ENCODE peak calls at places on chromosomes 1 and 21, in seven cellular contexts. One of them, this sample, is unnamed.

GRCh38 chr21:26115899-26116298 is 54.7 kb downstream of the APP start:
- DNase-seq in kidney tubule cell: no peak
- DNase-seq in stimulated activated naive B cell treated with anti-CD40 and anti-IgM and Interleukin-4, amounts not matched to agents 10 μg/mL and 1 μg/mL and 100 μg/mL, for 72 hours: no peak
- DNase-seq in CMK: no peak
- DNase-seq in substantia nigra: no peak
- DNase-seq in lung microvascular endothelial cell: peak; percentile 80
- DNase-seq in activated CD4-positive, alpha-beta T cell treated with anti-CD3 and anti-CD28 coated beads, Interleukin-2, amount 50 U/mL, for 4 hours: no peak
- DNase-seq in this sample: no peak

GRCh38 chr1:241842565-241842964 is 5.4 kb upstream of the EXO1 start:
- DNase-seq in kidney tubule cell: peak; percentile 69
- DNase-seq in stimulated activated naive B cell treated with anti-CD40 and anti-IgM and Interleukin-4, amounts not matched to agents 10 μg/mL and 1 μg/mL and 100 μg/mL, for 72 hours: no peak
- DNase-seq in CMK: no peak
- DNase-seq in substantia nigra: no peak
- DNase-seq in lung microvascular endothelial cell: no peak
- DNase-seq in activated CD4-positive, alpha-beta T cell treated with anti-CD3 and anti-CD28 coated beads, Interleukin-2, amount 50 U/mL, for 4 hours: no peak
- DNase-seq in this sample: no peak

GRCh38 chr1:17109897-17110554 is 9.2 kb downstream of the PADI2 start:
- DNase-seq in kidney tubule cell: no peak
- DNase-seq in stimulated activated naive B cell treated with anti-CD40 and anti-IgM and Interleukin-4, amounts not matched to agents 10 μg/mL and 1 μg/mL and 100 μg/mL, for 72 hours: no peak
- DNase-seq in CMK: no peak
- DNase-seq in substantia nigra: peak; percentile 89
- DNase-seq in lung microvascular endothelial cell: no peak
- DNase-seq in activated CD4-positive, alpha-beta T cell treated with anti-CD3 and anti-CD28 coated beads, Interleukin-2, amount 50 U/mL, for 4 hours: no peak
- DNase-seq in this sample: no peak

GRCh38 chr1:157119448-157119847 is 18.7 kb downstream of the ETV3 start:
- DNase-seq in kidney tubule cell: no peak
- DNase-seq in stimulated activated naive B cell treated with anti-CD40 and anti-IgM and Interleukin-4, amounts not matched to agents 10 μg/mL and 1 μg/mL and 100 μg/mL, for 72 hours: no peak
- DNase-seq in CMK: no peak
- DNase-seq in substantia nigra: no peak
- DNase-seq in lung microvascular endothelial cell: no peak
- DNase-seq in activated CD4-positive, alpha-beta T cell treated with anti-CD3 and anti-CD28 coated beads, Interleukin-2, amount 50 U/mL, for 4 hours: no peak
- DNase-seq in this sample: no peak

GRCh38 chr1:22048351-22049192 is 3.9 kb upstream of the CDC42 start:
- DNase-seq in kidney tubule cell: peak; percentile 64
- DNase-seq in stimulated activated naive B cell treated with anti-CD40 and anti-IgM and Interleukin-4, amounts not matched to agents 10 μg/mL and 1 μg/mL and 100 μg/mL, for 72 hours: peak; percentile 54
- DNase-seq in CMK: no peak
- DNase-seq in substantia nigra: no peak
- DNase-seq in lung microvascular endothelial cell: no peak
- DNase-seq in activated CD4-positive, alpha-beta T cell treated with anti-CD3 and anti-CD28 coated beads, Interleukin-2, amount 50 U/mL, for 4 hours: peak; percentile 19
- DNase-seq in this sample: no peak

GRCh38 chr1:53112271-53112774 is 30.1 kb downstream of the SLC1A7 start:
- DNase-seq in kidney tubule cell: peak; percentile 82
- DNase-seq in stimulated activated naive B cell treated with anti-CD40 and anti-IgM and Interleukin-4, amounts not matched to agents 10 μg/mL and 1 μg/mL and 100 μg/mL, for 72 hours: no peak
- DNase-seq in CMK: no peak
- DNase-seq in substantia nigra: no peak
- DNase-seq in lung microvascular endothelial cell: peak; percentile 26
- DNase-seq in activated CD4-positive, alpha-beta T cell treated with anti-CD3 and anti-CD28 coated beads, Interleukin-2, amount 50 U/mL, for 4 hours: no peak
- DNase-seq in this sample: no peak

GRCh38 chr1:108316545-108316944 is 72.7 kb upstream of the NBPF4 start:
- DNase-seq in kidney tubule cell: peak; percentile 21
- DNase-seq in stimulated activated naive B cell treated with anti-CD40 and anti-IgM and Interleukin-4, amounts not matched to agents 10 μg/mL and 1 μg/mL and 100 μg/mL, for 72 hours: no peak
- DNase-seq in CMK: no peak
- DNase-seq in substantia nigra: no peak
- DNase-seq in lung microvascular endothelial cell: peak; percentile 7
- DNase-seq in activated CD4-positive, alpha-beta T cell treated with anti-CD3 and anti-CD28 coated beads, Interleukin-2, amount 50 U/mL, for 4 hours: no peak
- DNase-seq in this sample: no peak

GRCh38 chr1:5938068-5938740 is 54.0 kb downstream of the NPHP4 start:
- DNase-seq in kidney tubule cell: peak; percentile 9
- DNase-seq in stimulated activated naive B cell treated with anti-CD40 and anti-IgM and Interleukin-4, amounts not matched to agents 10 μg/mL and 1 μg/mL and 100 μg/mL, for 72 hours: no peak
- DNase-seq in CMK: no peak
- DNase-seq in substantia nigra: no peak
- DNase-seq in lung microvascular endothelial cell: no peak
- DNase-seq in activated CD4-positive, alpha-beta T cell treated with anti-CD3 and anti-CD28 coated beads, Interleukin-2, amount 50 U/mL, for 4 hours: no peak
- DNase-seq in this sample: no peak

GRCh38 chr1:172637522-172637921 is 21.4 kb upstream of the FASLG start:
- DNase-seq in kidney tubule cell: peak; percentile 97
- DNase-seq in stimulated activated naive B cell treated with anti-CD40 and anti-IgM and Interleukin-4, amounts not matched to agents 10 μg/mL and 1 μg/mL and 100 μg/mL, for 72 hours: no peak
- DNase-seq in CMK: no peak
- DNase-seq in substantia nigra: no peak
- DNase-seq in lung microvascular endothelial cell: peak; percentile 64
- DNase-seq in activated CD4-positive, alpha-beta T cell treated with anti-CD3 and anti-CD28 coated beads, Interleukin-2, amount 50 U/mL, for 4 hours: peak; percentile 50
- DNase-seq in this sample: peak; percentile 33

GRCh38 chr1:147078606-147079399 is 93.5 kb downstream of the PRKAB2 start:
- DNase-seq in kidney tubule cell: no peak
- DNase-seq in stimulated activated naive B cell treated with anti-CD40 and anti-IgM and Interleukin-4, amounts not matched to agents 10 μg/mL and 1 μg/mL and 100 μg/mL, for 72 hours: no peak
- DNase-seq in CMK: no peak
- DNase-seq in substantia nigra: no peak
- DNase-seq in lung microvascular endothelial cell: no peak
- DNase-seq in activated CD4-positive, alpha-beta T cell treated with anti-CD3 and anti-CD28 coated beads, Interleukin-2, amount 50 U/mL, for 4 hours: no peak
- DNase-seq in this sample: no peak

GRCh38 chr1:177969825-177970371 is at the start of gene SEC16B:
- DNase-seq in kidney tubule cell: peak; percentile 80
- DNase-seq in stimulated activated naive B cell treated with anti-CD40 and anti-IgM and Interleukin-4, amounts not matched to agents 10 μg/mL and 1 μg/mL and 100 μg/mL, for 72 hours: no peak
- DNase-seq in CMK: no peak
- DNase-seq in substantia nigra: no peak
- DNase-seq in lung microvascular endothelial cell: no peak
- DNase-seq in activated CD4-positive, alpha-beta T cell treated with anti-CD3 and anti-CD28 coated beads, Interleukin-2, amount 50 U/mL, for 4 hours: no peak
- DNase-seq in this sample: no peak

GRCh38 chr1:26291433-26291832 is 11.5 kb downstream of the SH3BGRL3 start:
- DNase-seq in kidney tubule cell: no peak
- DNase-seq in stimulated activated naive B cell treated with anti-CD40 and anti-IgM and Interleukin-4, amounts not matched to agents 10 μg/mL and 1 μg/mL and 100 μg/mL, for 72 hours: no peak
- DNase-seq in CMK: no peak
- DNase-seq in substantia nigra: no peak
- DNase-seq in lung microvascular endothelial cell: no peak
- DNase-seq in activated CD4-positive, alpha-beta T cell treated with anti-CD3 and anti-CD28 coated beads, Interleukin-2, amount 50 U/mL, for 4 hours: no peak
- DNase-seq in this sample: no peak

GRCh38 chr1:221347706-221348105 is 394.2 kb downstream of the DUSP10 start:
- DNase-seq in kidney tubule cell: peak; percentile 8
- DNase-seq in stimulated activated naive B cell treated with anti-CD40 and anti-IgM and Interleukin-4, amounts not matched to agents 10 μg/mL and 1 μg/mL and 100 μg/mL, for 72 hours: no peak
- DNase-seq in CMK: no peak
- DNase-seq in substantia nigra: no peak
- DNase-seq in lung microvascular endothelial cell: no peak
- DNase-seq in activated CD4-positive, alpha-beta T cell treated with anti-CD3 and anti-CD28 coated beads, Interleukin-2, amount 50 U/mL, for 4 hours: no peak
- DNase-seq in this sample: no peak

GRCh38 chr1:168970945-168971799 is 135.3 kb upstream of the ATP1B1 start:
- DNase-seq in kidney tubule cell: no peak
- DNase-seq in stimulated activated naive B cell treated with anti-CD40 and anti-IgM and Interleukin-4, amounts not matched to agents 10 μg/mL and 1 μg/mL and 100 μg/mL, for 72 hours: no peak
- DNase-seq in CMK: no peak
- DNase-seq in substantia nigra: no peak
- DNase-seq in lung microvascular endothelial cell: no peak
- DNase-seq in activated CD4-positive, alpha-beta T cell treated with anti-CD3 and anti-CD28 coated beads, Interleukin-2, amount 50 U/mL, for 4 hours: no peak
- DNase-seq in this sample: no peak

GRCh38 chr1:180352588-180352987 is 122.5 kb downstream of the LHX4 start:
- DNase-seq in kidney tubule cell: no peak
- DNase-seq in stimulated activated naive B cell treated with anti-CD40 and anti-IgM and Interleukin-4, amounts not matched to agents 10 μg/mL and 1 μg/mL and 100 μg/mL, for 72 hours: no peak
- DNase-seq in CMK: no peak
- DNase-seq in substantia nigra: no peak
- DNase-seq in lung microvascular endothelial cell: no peak
- DNase-seq in activated CD4-positive, alpha-beta T cell treated with anti-CD3 and anti-CD28 coated beads, Interleukin-2, amount 50 U/mL, for 4 hours: no peak
- DNase-seq in this sample: no peak

GRCh38 chr21:45136927-45137611 is 62.7 kb downstream of the ADARB1 start:
- DNase-seq in kidney tubule cell: peak; percentile 82
- DNase-seq in stimulated activated naive B cell treated with anti-CD40 and anti-IgM and Interleukin-4, amounts not matched to agents 10 μg/mL and 1 μg/mL and 100 μg/mL, for 72 hours: peak; percentile 37
- DNase-seq in CMK: peak; percentile 75
- DNase-seq in substantia nigra: peak; percentile 40
- DNase-seq in lung microvascular endothelial cell: peak; percentile 87
- DNase-seq in activated CD4-positive, alpha-beta T cell treated with anti-CD3 and anti-CD28 coated beads, Interleukin-2, amount 50 U/mL, for 4 hours: peak; percentile 56
- DNase-seq in this sample: peak; percentile 81

This sample was measured in smooth muscle cell of the brain vasculature.